ENCODE peak calls at places on chromosomes 2 and 18, in seven cellular contexts. One of them, this sample, is unnamed.

GRCh38 chr2:102975996-102976636 is 214.3 kb downstream of the TMEM182 start:
- DNase-seq in fibroblast of pulmonary artery: peak; percentile 2
- DNase-seq in body of pancreas: peak; percentile 19
- DNase-seq in breast epithelium: no peak
- DNase-seq in AG10803: peak; percentile 12
- DNase-seq in GM10248: no peak
- DNase-seq in GM12865: peak; percentile 36
- DNase-seq in this sample: peak; percentile 16

GRCh38 chr2:505931-506330 is 171.3 kb downstream of the TMEM18 start:
- DNase-seq in fibroblast of pulmonary artery: no peak
- DNase-seq in body of pancreas: no peak
- DNase-seq in breast epithelium: no peak
- DNase-seq in AG10803: no peak
- DNase-seq in GM10248: no peak
- DNase-seq in GM12865: no peak
- DNase-seq in this sample: no peak

GRCh38 chr18:59547691-59548182 is 149.5 kb downstream of the CCBE1 start:
- DNase-seq in fibroblast of pulmonary artery: peak; percentile 81
- DNase-seq in body of pancreas: no peak
- DNase-seq in breast epithelium: no peak
- DNase-seq in AG10803: peak; percentile 92
- DNase-seq in GM10248: no peak
- DNase-seq in GM12865: peak; percentile 8
- DNase-seq in this sample: no peak

GRCh38 chr2:9675369-9676351 is 44.9 kb upstream of the YWHAQ start:
- DNase-seq in fibroblast of pulmonary artery: peak; percentile 85
- DNase-seq in body of pancreas: no peak
- DNase-seq in breast epithelium: no peak
- DNase-seq in AG10803: peak; percentile 96
- DNase-seq in GM10248: no peak
- DNase-seq in GM12865: no peak
- DNase-seq in this sample: no peak

GRCh38 chr2:27025861-27026851 is 6.6 kb upstream of the TMEM214 start:
- DNase-seq in fibroblast of pulmonary artery: no peak
- DNase-seq in body of pancreas: no peak
- DNase-seq in breast epithelium: no peak
- DNase-seq in AG10803: no peak
- DNase-seq in GM10248: no peak
- DNase-seq in GM12865: no peak
- DNase-seq in this sample: no peak

GRCh38 chr18:21740474-21740723 is 193 bp upstream of the MIB1 start:
- DNase-seq in fibroblast of pulmonary artery: peak; percentile 97
- DNase-seq in body of pancreas: no peak
- DNase-seq in breast epithelium: peak; percentile 98
- DNase-seq in AG10803: peak; percentile 94
- DNase-seq in GM10248: peak; percentile 97
- DNase-seq in GM12865: peak; percentile 97
- DNase-seq in this sample: peak; percentile 96

GRCh38 chr2:183404392-183404791 is 280.1 kb downstream of the NUP35 start:
- DNase-seq in fibroblast of pulmonary artery: no peak
- DNase-seq in body of pancreas: no peak
- DNase-seq in breast epithelium: no peak
- DNase-seq in AG10803: no peak
- DNase-seq in GM10248: no peak
- DNase-seq in GM12865: no peak
- DNase-seq in this sample: no peak

GRCh38 chr2:227479865-227480475 is 8.0 kb downstream of the AGFG1 start:
- DNase-seq in fibroblast of pulmonary artery: peak; percentile 79
- DNase-seq in body of pancreas: no peak
- DNase-seq in breast epithelium: no peak
- DNase-seq in AG10803: peak; percentile 54
- DNase-seq in GM10248: no peak
- DNase-seq in GM12865: peak; percentile 35
- DNase-seq in this sample: no peak

GRCh38 chr2:179125404-179125803 is 75.5 kb upstream of the CCDC141 start:
- DNase-seq in fibroblast of pulmonary artery: no peak
- DNase-seq in body of pancreas: no peak
- DNase-seq in breast epithelium: no peak
- DNase-seq in AG10803: no peak
- DNase-seq in GM10248: no peak
- DNase-seq in GM12865: no peak
- DNase-seq in this sample: no peak

GRCh38 chr2:240043279-240043990 is 9.9 kb downstream of the OR6B3 start:
- DNase-seq in fibroblast of pulmonary artery: no peak
- DNase-seq in body of pancreas: no peak
- DNase-seq in breast epithelium: no peak
- DNase-seq in AG10803: no peak
- DNase-seq in GM10248: no peak
- DNase-seq in GM12865: no peak
- DNase-seq in this sample: no peak

GRCh38 chr2:188003800-188004199 is 287.9 kb upstream of the GULP1 start:
- DNase-seq in fibroblast of pulmonary artery: no peak
- DNase-seq in body of pancreas: no peak
- DNase-seq in breast epithelium: no peak
- DNase-seq in AG10803: no peak
- DNase-seq in GM10248: no peak
- DNase-seq in GM12865: no peak
- DNase-seq in this sample: no peak

GRCh38 chr2:8551622-8552074 is 130.2 kb upstream of the ID2 start:
- DNase-seq in fibroblast of pulmonary artery: no peak
- DNase-seq in body of pancreas: no peak
- DNase-seq in breast epithelium: no peak
- DNase-seq in AG10803: no peak
- DNase-seq in GM10248: peak; percentile 60
- DNase-seq in GM12865: peak; percentile 46
- DNase-seq in this sample: peak; percentile 55

GRCh38 chr2:188897096-188897495 is 77.1 kb upstream of the COL3A1 start:
- DNase-seq in fibroblast of pulmonary artery: peak; percentile 61
- DNase-seq in body of pancreas: no peak
- DNase-seq in breast epithelium: no peak
- DNase-seq in AG10803: peak; percentile 87
- DNase-seq in GM10248: no peak
- DNase-seq in GM12865: no peak
- DNase-seq in this sample: no peak

GRCh38 chr2:119389615-119390306 is 23.0 kb downstream of the DBI start:
- DNase-seq in fibroblast of pulmonary artery: peak; percentile 60
- DNase-seq in body of pancreas: peak; percentile 95
- DNase-seq in breast epithelium: no peak
- DNase-seq in AG10803: peak; percentile 67
- DNase-seq in GM10248: no peak
- DNase-seq in GM12865: no peak
- DNase-seq in this sample: no peak

GRCh38 chr18:36828630-36829361 is at the start of the genes KIAA1328 and TPGS2:
- DNase-seq in fibroblast of pulmonary artery: peak; percentile 89
- DNase-seq in body of pancreas: peak; percentile 87
- DNase-seq in breast epithelium: peak; percentile 83
- DNase-seq in AG10803: peak; percentile 90
- DNase-seq in GM10248: peak; percentile 93
- DNase-seq in GM12865: peak; percentile 96
- DNase-seq in this sample: peak; percentile 96

GRCh38 chr2:182650704-182651103 is 65.4 kb upstream of the DNAJC10 start:
- DNase-seq in fibroblast of pulmonary artery: peak; percentile 87
- DNase-seq in body of pancreas: no peak
- DNase-seq in breast epithelium: no peak
- DNase-seq in AG10803: peak; percentile 66
- DNase-seq in GM10248: no peak
- DNase-seq in GM12865: peak; percentile 29
- DNase-seq in this sample: peak; percentile 18

GRCh38 chr2:95042472-95043271 is 17.2 kb downstream of the MAL start:
- DNase-seq in fibroblast of pulmonary artery: no peak
- DNase-seq in body of pancreas: no peak
- DNase-seq in breast epithelium: no peak
- DNase-seq in AG10803: no peak
- DNase-seq in GM10248: no peak
- DNase-seq in GM12865: peak; percentile 36
- DNase-seq in this sample: no peak

GRCh38 chr2:176075476-176075875 is 8.3 kb downstream of the EVX2 start:
- DNase-seq in fibroblast of pulmonary artery: no peak
- DNase-seq in body of pancreas: no peak
- DNase-seq in breast epithelium: no peak
- DNase-seq in AG10803: no peak
- DNase-seq in GM10248: no peak
- DNase-seq in GM12865: no peak
- DNase-seq in this sample: no peak

GRCh38 chr2:128090909-128091690 is at the start of gene UGGT1:
- DNase-seq in fibroblast of pulmonary artery: peak; percentile 99
- DNase-seq in body of pancreas: peak; percentile 97
- DNase-seq in breast epithelium: peak; percentile 92
- DNase-seq in AG10803: peak; percentile 97
- DNase-seq in GM10248: peak; percentile 97
- DNase-seq in GM12865: peak; percentile 99
- DNase-seq in this sample: peak; percentile 96

GRCh38 chr2:235047171-235048160 is 95.6 kb downstream of the SH3BP4 start:
- DNase-seq in fibroblast of pulmonary artery: no peak
- DNase-seq in body of pancreas: no peak
- DNase-seq in breast epithelium: peak; percentile 22
- DNase-seq in AG10803: no peak
- DNase-seq in GM10248: no peak
- DNase-seq in GM12865: no peak
- DNase-seq in this sample: no peak

GRCh38 chr18:30888344-30888743 is 154.2 kb downstream of the DSC3 start:
- DNase-seq in fibroblast of pulmonary artery: no peak
- DNase-seq in body of pancreas: no peak
- DNase-seq in breast epithelium: no peak
- DNase-seq in AG10803: no peak
- DNase-seq in GM10248: no peak
- DNase-seq in GM12865: no peak
- DNase-seq in this sample: no peak

GRCh38 chr18:31399336-31400032 is 22.9 kb downstream of the DSG4 start:
- DNase-seq in fibroblast of pulmonary artery: no peak
- DNase-seq in body of pancreas: no peak
- DNase-seq in breast epithelium: no peak
- DNase-seq in AG10803: no peak
- DNase-seq in GM10248: no peak
- DNase-seq in GM12865: no peak
- DNase-seq in this sample: no peak

GRCh38 chr2:96325884-96326255 is 753 bp downstream of the ITPRIPL1 start:
- DNase-seq in fibroblast of pulmonary artery: no peak
- DNase-seq in body of pancreas: peak; percentile 14
- DNase-seq in breast epithelium: no peak
- DNase-seq in AG10803: no peak
- DNase-seq in GM10248: no peak
- DNase-seq in GM12865: peak; percentile 58
- DNase-seq in this sample: peak; percentile 53

DNA sequence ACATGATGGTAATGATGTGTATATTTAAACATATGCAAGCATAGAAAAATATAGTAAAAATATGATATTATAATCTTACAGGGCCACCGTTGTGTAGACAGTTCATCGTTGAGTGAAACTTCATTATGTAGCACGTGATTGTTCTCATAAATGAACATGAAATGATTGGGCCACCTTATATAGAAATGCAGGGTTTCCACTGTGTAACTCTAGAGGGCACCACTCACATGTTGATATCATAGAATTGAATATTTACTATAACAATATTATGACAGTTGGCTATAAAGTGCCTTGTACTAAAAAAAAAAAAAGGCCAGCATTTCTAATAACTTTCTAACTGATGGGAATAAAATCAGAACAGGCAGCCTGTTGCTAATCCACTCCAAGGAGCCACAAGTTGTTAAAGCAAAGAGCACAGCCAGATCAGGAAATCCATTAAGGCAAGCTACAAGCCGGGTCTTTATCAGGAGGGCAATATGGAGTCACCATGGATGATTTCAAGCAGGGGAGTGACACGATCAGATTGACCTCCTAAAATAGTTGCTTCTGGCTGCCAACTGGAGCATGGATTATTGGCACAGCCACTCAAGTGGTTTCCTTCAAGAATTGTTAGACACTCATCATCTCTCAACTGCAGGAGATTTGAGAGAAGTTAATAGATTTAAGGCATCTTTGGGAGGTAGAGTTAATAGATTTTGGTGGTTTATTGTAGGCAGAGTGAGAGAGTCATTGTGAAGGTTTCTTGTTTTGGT is 16.7 kb downstream of the IL1F10 start:
- DNase-seq in fibroblast of pulmonary artery: peak; percentile 19
- DNase-seq in body of pancreas: no peak
- DNase-seq in breast epithelium: no peak
- DNase-seq in AG10803: no peak
- DNase-seq in GM10248: no peak
- DNase-seq in GM12865: peak; percentile 11
- DNase-seq in this sample: peak; percentile 31
- TF ChIP-seq CTCF in fibroblast of pulmonary artery: peak; percentile 51
- TF ChIP-seq CTCF in body of pancreas: peak; percentile 21
- TF ChIP-seq CTCF in breast epithelium: no peak
- TF ChIP-seq CTCF in AG10803: peak; percentile 54
- TF ChIP-seq CTCF in GM10248: peak; percentile 43
- TF ChIP-seq CTCF in GM12865: peak; percentile 34
- TF ChIP-seq CTCF in this sample: peak; percentile 11

GRCh38 chr2:36672199-36672598 is 24.3 kb upstream of the VIT start:
- DNase-seq in fibroblast of pulmonary artery: peak; percentile 69
- DNase-seq in body of pancreas: no peak
- DNase-seq in breast epithelium: no peak
- DNase-seq in AG10803: peak; percentile 68
- DNase-seq in GM10248: no peak
- DNase-seq in GM12865: peak; percentile 15
- DNase-seq in this sample: no peak
- TF ChIP-seq CTCF in fibroblast of pulmonary artery: peak; percentile 73
- TF ChIP-seq CTCF in body of pancreas: peak; percentile 36
- TF ChIP-seq CTCF in breast epithelium: no peak
- TF ChIP-seq CTCF in AG10803: peak; percentile 83
- TF ChIP-seq CTCF in GM10248: peak; percentile 6
- TF ChIP-seq CTCF in GM12865: peak; percentile 19
- TF ChIP-seq CTCF in this sample: no peak

GRCh38 chr2:88191722-88192042 is 21.5 kb downstream of the THNSL2 start:
- DNase-seq in fibroblast of pulmonary artery: no peak
- DNase-seq in body of pancreas: no peak
- DNase-seq in breast epithelium: no peak
- DNase-seq in AG10803: no peak
- DNase-seq in GM10248: no peak
- DNase-seq in GM12865: no peak
- DNase-seq in this sample: no peak
- TF ChIP-seq CTCF in fibroblast of pulmonary artery: no peak
- TF ChIP-seq CTCF in body of pancreas: no peak
- TF ChIP-seq CTCF in breast epithelium: no peak
- TF ChIP-seq CTCF in AG10803: no peak
- TF ChIP-seq CTCF in GM10248: no peak
- TF ChIP-seq CTCF in GM12865: no peak
- TF ChIP-seq CTCF in this sample: no peak

DNA sequence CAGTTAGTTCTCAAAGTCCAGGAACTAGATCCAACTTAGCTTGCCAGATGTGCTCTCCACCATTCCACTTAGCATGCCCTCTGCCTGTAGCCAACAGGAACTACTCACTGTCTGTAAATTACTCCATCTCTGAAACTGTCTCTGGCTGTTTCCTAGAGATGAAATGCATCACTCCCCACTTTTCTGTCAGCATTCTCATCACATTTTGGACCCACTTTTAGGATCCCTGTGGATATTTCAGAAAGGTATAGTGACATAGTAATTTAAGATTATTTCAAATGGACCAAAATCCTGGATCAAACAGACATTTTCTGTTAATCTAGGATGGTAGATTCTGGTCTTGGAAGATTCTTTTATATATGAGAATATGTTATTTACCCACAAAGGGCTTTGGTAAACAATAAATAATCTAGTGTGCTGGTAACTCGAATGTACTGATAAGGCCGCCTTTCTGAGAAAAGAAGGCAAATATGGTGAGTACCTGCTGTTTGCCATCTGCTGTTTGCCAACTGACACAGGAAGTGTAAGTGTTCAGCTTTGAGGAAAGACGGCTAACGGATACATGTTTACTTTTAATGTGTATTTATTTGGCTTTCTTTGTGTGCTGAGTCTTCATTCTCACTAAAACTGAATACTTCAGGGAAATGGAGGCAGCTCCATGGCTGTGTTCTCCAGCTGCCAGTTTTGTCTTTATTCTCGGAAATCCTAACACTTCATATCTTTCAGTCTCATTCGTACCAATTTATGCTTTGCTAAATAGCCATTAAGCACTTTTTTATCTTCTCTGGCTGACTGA is 79.5 kb downstream of the EVA1A start:
- DNase-seq in fibroblast of pulmonary artery: peak; percentile 48
- DNase-seq in body of pancreas: peak; percentile 32
- DNase-seq in breast epithelium: no peak
- DNase-seq in AG10803: peak; percentile 53
- DNase-seq in GM10248: no peak
- DNase-seq in GM12865: peak; percentile 14
- DNase-seq in this sample: no peak
- TF ChIP-seq CTCF in fibroblast of pulmonary artery: peak; percentile 62
- TF ChIP-seq CTCF in body of pancreas: peak; percentile 45
- TF ChIP-seq CTCF in breast epithelium: no peak
- TF ChIP-seq CTCF in AG10803: peak; percentile 54
- TF ChIP-seq CTCF in GM10248: no peak
- TF ChIP-seq CTCF in GM12865: peak; percentile 18
- TF ChIP-seq CTCF in this sample: no peak